ENCODE peak calls at places on chromosome 22, in eight cellular contexts. X is stimulated activated naive CD8-positive, alpha-beta T cell treated with anti-CD3 and anti-CD28 coated beads, Interleukin-15, Interleukin-2, amounts not matched to agents 100 U/mL and 50 U/mL, for 24 hours; O is KBM-7; Y is AG08395; N is Caco-2; G is RCC 7860; U is HuH-7.5; P is RPMI8226. B is an unnamed sample.

GRCh38 chr22:37824674-37825641 is 1.8 kb downstream of the GALR3 start:
- DNase-seq in Y (no peak), G (no peak), X (no peak), O (no peak), U (no peak), N (no peak), P (peak; percentile 67), B (no peak)

GRCh38 chr22:31045900-31046587 is 35.1 kb upstream of the SMTN start:
- DNase-seq in N (no peak), U (no peak), O (no peak), X (no peak), P (no peak), Y (no peak), G (no peak), B (no peak)

GRCh38 chr22:33896801-33897620 is 23.3 kb downstream of the LARGE1 start:
- DNase-seq in Y (peak; percentile 54), X (no peak), N (no peak), O (no peak), P (no peak), U (no peak), G (no peak), B (no peak)

GRCh38 chr22:27154717-27155116 is 497.3 kb downstream of the MIAT start:
- DNase-seq in X (no peak), U (no peak), Y (no peak), G (no peak), N (no peak), O (peak; percentile 3), P (no peak), B (peak; percentile 94)

GRCh38 chr22:46362934-46363515 is 27.5 kb downstream of the TRMU start:
- DNase-seq in O (no peak), Y (no peak), U (no peak), N (no peak), X (no peak), P (no peak), G (no peak), B (no peak)

GRCh38 chr22:37266581-37267127 is 15.7 kb upstream of the CYTH4 start:
- DNase-seq in U (no peak), X (no peak), O (no peak), Y (no peak), G (no peak), P (no peak), N (no peak), B (no peak)

GRCh38 chr22:28381427-28382167 is 298.0 kb downstream of the TTC28 start:
- DNase-seq in U (no peak), G (no peak), X (no peak), N (no peak), Y (peak; percentile 11), P (no peak), O (no peak), B (no peak)

GRCh38 chr22:49961601-49962011 is 1.0 kb downstream of the PIM3 start:
- DNase-seq in N (no peak), G (no peak), P (no peak), Y (no peak), X (no peak), O (no peak), U (no peak), B (peak; percentile 53)

GRCh38 chr22:48332438-48333322 is 1495.0 kb downstream of the BRD1 start:
- DNase-seq in P (peak; percentile 26), Y (no peak), X (no peak), O (no peak), U (no peak), N (no peak), G (no peak), B (no peak)

GRCh38 chr22:27885977-27886842 is 32.8 kb downstream of the PITPNB start:
- DNase-seq in Y (peak; percentile 80), O (peak; percentile 52), G (peak; percentile 10), X (peak; percentile 33), N (peak; percentile 48), U (no peak), P (peak; percentile 47), B (peak; percentile 48)

GRCh38 chr22:38864361-38865191 is 7.4 kb downstream of the CBX6 start:
- DNase-seq in O (no peak), X (no peak), G (no peak), Y (no peak), N (no peak), P (no peak), U (no peak), B (no peak)

GRCh38 chr22:36902143-36902911 is 11.1 kb upstream of the CSF2RB start:
- DNase-seq in Y (no peak), O (no peak), X (no peak), N (no peak), G (no peak), U (no peak), P (no peak), B (peak; percentile 26)

GRCh38 chr22:35203583-35203982 is 53.7 kb upstream of the HMGXB4 start:
- DNase-seq in Y (no peak), N (no peak), U (no peak), O (peak; percentile 9), P (no peak), X (no peak), G (no peak), B (no peak)

GRCh38 chr22:33969052-33969451 is 48.8 kb upstream of the LARGE1 start:
- DNase-seq in G (peak; percentile 68), U (no peak), N (no peak), O (no peak), Y (no peak), X (no peak), P (no peak), B (no peak)

GRCh38 chr22:38955926-38956325 is 1.5 kb upstream of the APOBEC3A start:
- DNase-seq in U (no peak), O (no peak), Y (no peak), N (no peak), X (no peak), G (no peak), P (no peak), B (no peak)

GRCh38 chr22:29956680-29957079 is 73.7 kb downstream of the MTMR3 start:
- DNase-seq in U (no peak), G (no peak), P (no peak), O (no peak), Y (no peak), N (no peak), X (no peak), B (no peak)

GRCh38 chr22:31897842-31898241 is 46.5 kb upstream of the YWHAH start:
- DNase-seq in G (no peak), X (no peak), P (no peak), Y (peak; percentile 53), N (no peak), U (no peak), O (no peak), B (no peak)

GRCh38 chr22:47450876-47451475 is 688.5 kb downstream of the TBC1D22A start:
- DNase-seq in O (no peak), Y (no peak), P (no peak), U (no peak), N (no peak), X (no peak), G (no peak), B (no peak)

GRCh38 chr22:40595497-40596234 is 40.9 kb downstream of the MRTFA start:
- DNase-seq in U (no peak), Y (no peak), O (peak; percentile 18), P (no peak), X (no peak), N (no peak), G (no peak), B (peak; percentile 66)

GRCh38 chr22:39405346-39406085 is 5.9 kb downstream of the TAB1 start:
- DNase-seq in P (no peak), G (no peak), O (no peak), X (peak; percentile 45), Y (peak; percentile 78), U (no peak), N (no peak), B (no peak)

GRCh38 chr22:46484861-46485595 is 52.4 kb downstream of the CELSR1 start:
- DNase-seq in Y (no peak), G (peak; percentile 84), N (no peak), O (no peak), U (no peak), X (no peak), P (no peak), B (no peak)

GRCh38 chr22:20018001-20018400 is 1.4 kb upstream of the ARVCF start:
- DNase-seq in O (no peak), N (no peak), Y (no peak), G (no peak), X (no peak), P (no peak), U (no peak), B (no peak)

GRCh38 chr22:19765477-19766234 is 5.1 kb downstream of the TBX1 start:
- DNase-seq in G (no peak), O (peak; percentile 20), X (no peak), P (no peak), U (no peak), Y (no peak), N (no peak), B (peak; percentile 40)

GRCh38 chr22:39665229-39665628 is 94.7 kb downstream of the CACNA1I start:
- DNase-seq in P (no peak), N (no peak), Y (peak; percentile 40), G (no peak), X (no peak), U (no peak), O (no peak), B (no peak)

GRCh38 chr22:30287626-30288413 is 1.5 kb downstream of the CASTOR1 start:
- DNase-seq in U (peak; percentile 87), Y (peak; percentile 92), P (peak; percentile 84), O (peak; percentile 96), X (peak; percentile 91), G (peak; percentile 95), N (peak; percentile 91), B (peak; percentile 93)

GRCh38 chr22:37232140-37232998 is 11.7 kb downstream of the RAC2 start:
- DNase-seq in P (no peak), Y (no peak), O (no peak), U (peak; percentile 4), G (no peak), X (peak; percentile 46), N (no peak), B (no peak)

B was measured in OCI-M1.